ENCODE peak calls at places on chromosomes 1 and 21, in nine cellular contexts. B is HepG2, P is lower lobe of right lung, W is ovary, Q is body of pancreas, J is brain microvascular endothelial cell, M is right atrium auricular region, O is fibroblast of lung, E is right cardiac atrium. H is an unnamed sample.

GRCh38 chr21:46393941-46394818 is 64.5 kb upstream of the DIP2A start:
- DNase-seq in W (no peak), P (no peak), E (no peak), O (peak), M (no peak), J (no peak), Q (peak), B (peak), H (peak)

GRCh38 chr1:60998786-60999185 is 83.6 kb upstream of the NFIA start:
- DNase-seq in O (no peak), J (no peak), W (no peak), P (no peak), M (no peak), B (no peak), E (no peak), Q (no peak), H (no peak)

GRCh38 chr1:156896490-156897033 is 3.0 kb downstream of the PEAR1 start:
- DNase-seq in O (peak), P (peak), B (peak), M (no peak), J (peak), E (peak), Q (no peak), W (peak), H (peak)

GRCh38 chr1:15858069-15858670 is 10.7 kb downstream of the SPEN start:
- DNase-seq in O (no peak), Q (no peak), E (no peak), M (no peak), P (no peak), W (no peak), B (no peak), J (no peak), H (no peak)

GRCh38 chr1:199808110-199808870 is 219.2 kb upstream of the NR5A2 start:
- DNase-seq in M (no peak), P (no peak), Q (no peak), B (no peak), E (no peak), O (no peak), J (no peak), W (no peak), H (no peak)

GRCh38 chr1:24643362-24644346 is 552 bp downstream of the SRRM1 start:
- DNase-seq in M (no peak), Q (peak), E (no peak), B (no peak), P (no peak), J (no peak), O (peak), W (no peak), H (peak)

GRCh38 chr1:10693497-10694273 is 102.8 kb downstream of the CASZ1 start:
- DNase-seq in Q (no peak), W (peak), P (peak), M (no peak), J (no peak), B (no peak), O (peak), E (peak), H (peak)

GRCh38 chr1:21906173-21907078 is 30.7 kb downstream of the HSPG2 start:
- DNase-seq in B (no peak), Q (no peak), M (peak), J (no peak), E (peak), O (no peak), P (no peak), W (peak), H (peak)

GRCh38 chr1:101567582-101568189 is 330.9 kb downstream of the S1PR1 start:
- DNase-seq in Q (peak), J (peak), E (peak), W (no peak), B (peak), M (no peak), O (peak), P (peak), H (peak)

GRCh38 chr21:39523930-39524329 is 72.2 kb downstream of the SH3BGR start:
- DNase-seq in Q (no peak), O (no peak), B (no peak), E (no peak), J (no peak), W (no peak), P (no peak), M (no peak), H (no peak)

GRCh38 chr1:204588826-204589225 is 72.6 kb downstream of the MDM4 start:
- DNase-seq in W (no peak), O (no peak), E (no peak), M (no peak), P (no peak), J (no peak), Q (no peak), B (no peak), H (no peak)

GRCh38 chr1:119080586-119080985 is 59.9 kb downstream of the WARS2 start:
- DNase-seq in J (peak), O (peak), W (peak), Q (no peak), M (no peak), E (no peak), P (no peak), B (no peak), H (no peak)

GRCh38 chr1:193479187-193479586 is 292.8 kb upstream of the B3GALT2 start:
- DNase-seq in Q (peak), J (no peak), P (no peak), W (no peak), E (no peak), O (no peak), M (no peak), B (no peak), H (no peak)

GRCh38 chr1:230236301-230236700 is 169.3 kb downstream of the GALNT2 start:
- DNase-seq in J (no peak), E (no peak), M (no peak), W (no peak), Q (no peak), O (no peak), P (no peak), B (no peak), H (no peak)

GRCh38 chr1:20787100-20787774 is at the start of gene HP1BP3:
- DNase-seq in J (peak), M (peak), W (peak), P (peak), B (peak), E (peak), Q (peak), O (peak), H (peak)

GRCh38 chr1:47409311-47410085 is 6.6 kb upstream of the FOXE3 start:
- DNase-seq in B (no peak), O (peak), E (no peak), M (no peak), Q (no peak), P (no peak), W (no peak), J (peak), H (peak)

GRCh38 chr1:183711691-183712401 is 58.7 kb upstream of the APOBEC4 start:
- DNase-seq in P (no peak), Q (no peak), E (no peak), O (peak), W (no peak), M (no peak), B (no peak), J (peak), H (peak)

GRCh38 chr1:66374148-66374547 is 159.8 kb upstream of the SGIP1 start:
- DNase-seq in Q (no peak), B (no peak), P (no peak), W (no peak), O (no peak), E (no peak), M (no peak), J (no peak), H (no peak)

GRCh38 chr1:201672685-201673084 is 133.8 kb downstream of the NAV1 start:
- DNase-seq in O (no peak), M (no peak), W (no peak), B (no peak), Q (no peak), J (no peak), E (no peak), P (no peak), H (no peak)

GRCh38 chr1:202270871-202271326 is 70.8 kb downstream of the UBE2T start:
- DNase-seq in W (no peak), B (no peak), Q (no peak), E (no peak), J (no peak), M (no peak), P (no peak), O (no peak), H (no peak)

GRCh38 chr1:240199758-240200655 is 108.3 kb downstream of the FMN2 start:
- DNase-seq in P (no peak), M (no peak), J (no peak), Q (no peak), W (no peak), B (no peak), E (no peak), O (no peak), H (peak)

GRCh38 chr1:41338820-41339219 is 22.4 kb upstream of the FOXO6 start:
- DNase-seq in E (no peak), P (no peak), B (no peak), Q (no peak), M (no peak), W (no peak), J (no peak), O (no peak), H (no peak)

GRCh38 chr1:26387447-26387846 is 14.9 kb upstream of the ZNF683 start:
- DNase-seq in W (no peak), Q (no peak), B (peak), P (no peak), O (peak), J (peak), M (no peak), E (no peak), H (no peak)

GRCh38 chr1:87513270-87513669 is 184.6 kb downstream of the LMO4 start:
- DNase-seq in Q (no peak), J (no peak), O (peak), M (no peak), E (no peak), W (no peak), P (no peak), B (no peak), H (no peak)

GRCh38 chr1:8816306-8816705 is 1.1 kb downstream of the RERE start:
- DNase-seq in B (no peak), M (no peak), E (no peak), W (no peak), J (peak), P (no peak), O (peak), Q (no peak), H (no peak)

GRCh38 chr1:25815208-25816111 is 4.3 kb upstream of the MTFR1L start:
- DNase-seq in J (no peak), E (no peak), M (no peak), O (no peak), B (no peak), P (no peak), Q (peak), W (no peak), H (no peak)

GRCh38 chr1:60571811-60572210 is 498.2 kb upstream of the C1orf87 start:
- DNase-seq in J (peak), M (no peak), O (peak), E (no peak), P (no peak), B (no peak), W (no peak), Q (no peak), H (no peak)

GRCh38 chr1:203571661-203572060 is 55.0 kb upstream of the ATP2B4 start:
- DNase-seq in P (no peak), W (no peak), J (no peak), B (no peak), O (peak), Q (no peak), E (no peak), M (no peak), H (no peak)
- H3K27ac ChIP-seq in P (no peak), W (no peak), J (peak), B (no peak), O (no peak), Q (no peak), E (no peak), M (no peak), H (no peak)

GRCh38 chr1:27393641-27394281 is 1.3 kb downstream of the GPR3 start:
- DNase-seq in W (no peak), B (no peak), O (no peak), Q (no peak), P (no peak), E (peak), J (no peak), M (no peak), H (no peak)

GRCh38 chr1:27394282-27394658 is 1.8 kb downstream of the GPR3 start:
- DNase-seq in P (no peak), E (no peak), M (no peak), B (no peak), J (no peak), O (no peak), W (no peak), Q (no peak), H (no peak)

GRCh38 chr1:27392096-27392777 is at the start of gene GPR3:
- DNase-seq in B (peak), P (peak), E (peak), W (peak), O (peak), Q (peak), M (peak), J (peak), H (peak)

GRCh38 chr1:27392778-27393635 is 585 bp downstream of the GPR3 start:
- DNase-seq in J (no peak), M (no peak), E (peak), O (no peak), W (no peak), P (no peak), Q (no peak), B (no peak), H (no peak)

GRCh38 chr1:27391511-27392095 is 819 bp upstream of the GPR3 start:
- DNase-seq in P (no peak), O (peak), B (peak), E (peak), J (no peak), Q (peak), M (peak), W (peak), H (peak)
- H3K4me3 ChIP-seq in P (peak), O (no peak), B (peak), E (no peak), J (peak), Q (no peak), M (peak), W (no peak), H (no peak)

GRCh38 chr1:96515925-96516324 is 205.7 kb upstream of the PTBP2 start:
- DNase-seq in E (no peak), O (no peak), J (no peak), W (no peak), B (no peak), Q (no peak), M (no peak), P (no peak), H (no peak)

GRCh38 chr1:96521994-96522760 is 199.4 kb upstream of the PTBP2 start:
- DNase-seq in O (peak), Q (no peak), E (no peak), M (no peak), W (no peak), P (no peak), B (no peak), J (peak), H (no peak)

GRCh38 chr1:96522927-96523326 is 198.7 kb upstream of the PTBP2 start:
- DNase-seq in B (no peak), M (no peak), W (no peak), E (no peak), Q (no peak), O (peak), J (no peak), P (no peak), H (no peak)

GRCh38 chr1:96520542-96520941 is 201.0 kb upstream of the PTBP2 start:
- DNase-seq in W (no peak), O (peak), B (no peak), P (no peak), M (no peak), Q (no peak), J (no peak), E (no peak), H (no peak)

DNA sequence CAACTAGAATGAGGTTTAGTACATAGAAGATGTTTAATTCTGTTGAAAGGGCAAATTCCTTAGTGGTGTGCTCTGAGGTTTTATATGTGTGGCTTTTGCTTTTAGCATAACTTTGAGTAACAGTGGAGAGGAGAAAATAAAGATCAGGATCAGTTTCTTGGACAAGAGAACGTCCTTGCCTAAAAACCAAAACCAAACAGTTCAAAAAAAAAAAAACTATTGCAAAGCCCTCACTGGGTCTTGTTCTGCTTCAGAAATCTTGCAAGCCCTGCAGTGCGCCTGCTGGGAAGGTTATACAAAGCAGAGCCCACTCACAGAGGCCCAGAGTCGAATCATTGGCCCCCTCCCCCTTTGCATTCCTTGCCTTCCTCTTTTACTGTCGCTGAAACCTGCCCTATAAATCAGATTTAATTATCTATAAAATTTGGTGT is 201.7 kb upstream of the PTBP2 start:
- DNase-seq in J (no peak), B (no peak), E (no peak), O (peak), W (no peak), Q (no peak), M (no peak), P (no peak), H (no peak)
- H3K27ac ChIP-seq in J (no peak), B (no peak), E (no peak), O (no peak), W (no peak), Q (no peak), M (no peak), P (no peak), H (no peak)

GRCh38 chr1:206117151-206117948 is at the start of gene AVPR1B:
- DNase-seq in E (peak), O (peak), J (peak), M (peak), W (no peak), Q (peak), B (no peak), P (no peak), H (peak)
- H3K4me3 ChIP-seq in E (peak), O (no peak), J (peak), M (peak), W (peak), Q (no peak), B (peak), P (peak), H (peak)

GRCh38 chr1:212034516-212035122 is 738 bp downstream of the INTS7 start:
- DNase-seq in M (no peak), Q (no peak), P (no peak), B (no peak), O (no peak), J (no peak), W (no peak), E (no peak), H (no peak)

GRCh38 chr1:212035835-212036605 is 472 bp downstream of the DTL start:
- DNase-seq in J (no peak), M (no peak), O (no peak), P (no peak), Q (no peak), E (no peak), B (no peak), W (no peak), H (no peak)

GRCh38 chr1:212035123-212035834 is at the start of the genes DTL and INTS7:
- DNase-seq in Q (peak), B (peak), P (peak), O (peak), E (peak), J (peak), W (peak), M (peak), H (peak)

GRCh38 chr1:212030936-212031528 is 4.3 kb downstream of the INTS7 start:
- DNase-seq in W (no peak), P (no peak), J (peak), E (no peak), O (peak), Q (no peak), B (peak), M (no peak), H (peak)
- H3K27ac ChIP-seq in W (no peak), P (no peak), J (peak), E (no peak), O (peak), Q (no peak), B (peak), M (peak), H (peak)

GRCh38 chr1:90835661-90836344 is 118.7 kb upstream of the BARHL2 start:
- DNase-seq in P (no peak), E (peak), Q (no peak), J (no peak), M (no peak), W (no peak), B (no peak), O (no peak), H (no peak)

GRCh38 chr1:90834354-90835171 is 117.5 kb upstream of the BARHL2 start:
- DNase-seq in W (no peak), Q (no peak), P (no peak), O (peak), B (no peak), M (no peak), E (no peak), J (no peak), H (no peak)

GRCh38 chr1:90837420-90837819 is 120.3 kb upstream of the BARHL2 start:
- DNase-seq in W (no peak), M (no peak), P (no peak), E (no peak), B (no peak), Q (no peak), O (no peak), J (no peak), H (no peak)

GRCh38 chr1:90835172-90835660 is 118.1 kb upstream of the BARHL2 start:
- DNase-seq in P (no peak), Q (no peak), E (no peak), W (no peak), J (no peak), B (no peak), M (no peak), O (no peak), H (no peak)

GRCh38 chr1:90836345-90836679 is 119.2 kb upstream of the BARHL2 start:
- DNase-seq in M (no peak), W (peak), O (no peak), Q (no peak), P (no peak), J (no peak), E (no peak), B (no peak), H (no peak)
- H3K4me3 ChIP-seq in M (peak), W (peak), O (no peak), Q (no peak), P (peak), J (no peak), E (peak), B (no peak), H (peak)

DNA sequence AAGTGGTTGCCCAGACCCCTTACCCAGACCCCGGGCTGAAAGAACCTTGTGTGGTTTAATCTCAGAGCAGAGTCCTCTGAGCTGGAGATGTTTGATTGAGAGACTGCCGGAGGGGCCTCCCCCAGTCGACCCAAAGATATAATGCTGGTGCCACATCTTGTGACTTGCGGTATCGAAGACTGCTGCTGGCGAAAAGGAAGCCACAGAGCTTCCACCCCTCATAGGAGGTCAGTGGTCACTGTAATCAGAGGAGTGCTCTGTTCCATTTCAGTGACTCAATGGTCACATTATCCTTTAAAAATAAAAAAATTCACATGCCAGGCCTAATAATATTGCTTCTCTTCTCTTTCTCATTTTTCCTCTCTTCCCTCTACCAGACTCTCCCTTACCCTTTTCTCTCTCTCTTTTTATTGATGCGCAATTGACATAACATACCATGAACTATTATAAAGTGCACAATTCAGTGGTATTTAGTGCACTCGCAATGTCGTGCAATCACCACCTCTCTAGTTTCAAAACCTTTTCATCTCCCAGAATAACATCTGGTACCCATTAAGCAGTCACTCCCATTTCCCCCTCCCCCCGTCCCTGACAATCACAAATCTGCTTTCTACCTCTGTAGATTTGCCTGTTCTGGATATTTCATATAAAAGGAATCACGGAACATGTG is 52.6 kb upstream of the LYST start:
- DNase-seq in E (no peak), M (no peak), B (no peak), W (no peak), P (no peak), Q (no peak), O (no peak), J (no peak), H (no peak)
- H3K27ac ChIP-seq in E (no peak), M (no peak), B (no peak), W (no peak), P (peak), Q (no peak), O (no peak), J (peak), H (peak)

GRCh38 chr1:234725177-234726132 is 115.5 kb upstream of the IRF2BP2 start:
- DNase-seq in E (peak), B (no peak), J (no peak), W (peak), P (no peak), O (peak), Q (peak), M (peak), H (no peak)
- H3K4me3 ChIP-seq in E (no peak), B (peak), J (no peak), W (peak), P (peak), O (no peak), Q (no peak), M (no peak), H (no peak)

H was measured in hepatocyte.